ENCODE peak calls at places on chromosomes 7 and 10, in four cellular contexts. A is HL-60, Z is GM12878, E is K562. C is an unnamed sample.

GRCh38 chr7:138243430-138243829 is 167.2 kb downstream of the AKR1D1 start:
- DNase-seq in A (no peak), Z (no peak), E (peak; percentile 50), C (no peak)

GRCh38 chr10:130707389-130707979 is 571.3 kb downstream of the GLRX3 start:
- DNase-seq in Z (no peak), E (no peak), A (no peak), C (no peak)

GRCh38 chr7:38438938-38439337 is 165.5 kb upstream of the TARP start:
- DNase-seq in E (no peak), A (no peak), Z (no peak), C (no peak)

GRCh38 chr7:3695602-3696001 is 394.6 kb downstream of the SDK1 start:
- DNase-seq in A (no peak), Z (no peak), E (no peak), C (no peak)

GRCh38 chr7:2863461-2864066 is 19.5 kb upstream of the GNA12 start:
- DNase-seq in A (peak; percentile 93), E (peak; percentile 41), Z (peak; percentile 84), C (peak; percentile 66)

GRCh38 chr10:24691113-24691512 is 32.6 kb downstream of the ARHGAP21 start:
- DNase-seq in Z (no peak), A (no peak), E (no peak), C (no peak)

GRCh38 chr10:77850620-77851231 is 75.8 kb downstream of the DLG5 start:
- DNase-seq in A (no peak), Z (no peak), E (no peak), C (no peak)

GRCh38 chr10:24722676-24723385 is 856 bp downstream of the ARHGAP21 start:
- DNase-seq in E (peak; percentile 59), Z (no peak), A (no peak), C (peak; percentile 52)

GRCh38 chr10:3484306-3485187 is 300.5 kb downstream of the KLF6 start:
- DNase-seq in A (no peak), Z (peak; percentile 53), E (no peak), C (no peak)

GRCh38 chr7:28500143-28500542 is 87.8 kb downstream of the CREB5 start:
- DNase-seq in E (no peak), A (no peak), Z (no peak), C (no peak)

GRCh38 chr7:54932818-54933543 is 85.8 kb upstream of the EGFR start:
- DNase-seq in A (no peak), Z (no peak), E (no peak), C (no peak)

GRCh38 chr7:70837589-70837988 is 294.4 kb upstream of the GALNT17 start:
- DNase-seq in Z (no peak), A (no peak), E (no peak), C (no peak)

GRCh38 chr7:117008849-117009531 is 55.7 kb downstream of the ST7 start:
- DNase-seq in Z (no peak), A (peak; percentile 67), E (no peak), C (no peak)

GRCh38 chr7:109136893-109137292 is 567.2 kb downstream of the DNAJB9 start:
- DNase-seq in Z (no peak), E (no peak), A (no peak), C (no peak)

GRCh38 chr7:150971242-150972048 is 6.7 kb downstream of the KCNH2 start:
- DNase-seq in A (no peak), Z (no peak), E (peak; percentile 82), C (no peak)

GRCh38 chr7:26990268-26990667 is 105.5 kb downstream of the HOXA1 start:
- DNase-seq in Z (no peak), E (no peak), A (no peak), C (no peak)

GRCh38 chr10:129825221-129825620 is 138.9 kb downstream of the EBF3 start:
- DNase-seq in Z (no peak), A (no peak), E (no peak), C (no peak)

GRCh38 chr10:70441161-70441876 is at the start of gene NODAL:
- DNase-seq in E (no peak), A (no peak), Z (no peak), C (no peak)

GRCh38 chr7:117069379-117069778 is 116.1 kb downstream of the ST7 start:
- DNase-seq in A (no peak), Z (peak; percentile 35), E (no peak), C (no peak)

GRCh38 chr7:70267381-70267780 is 669.1 kb downstream of the AUTS2 start:
- DNase-seq in Z (no peak), E (no peak), A (no peak), C (no peak)

GRCh38 chr7:54778696-54779285 is 19.8 kb upstream of the SEC61G start:
- DNase-seq in A (no peak), Z (no peak), E (no peak), C (no peak)

GRCh38 chr7:141142058-141142457 is 68.2 kb downstream of the TMEM178B start:
- DNase-seq in E (no peak), A (no peak), Z (no peak), C (no peak)

GRCh38 chr7:42987648-42988214 is 55.6 kb downstream of the MRPL32 start:
- DNase-seq in E (no peak), A (no peak), Z (no peak), C (no peak)

GRCh38 chr7:4045450-4045849 is 636.6 kb upstream of the FOXK1 start:
- DNase-seq in A (no peak), Z (no peak), E (no peak), C (no peak)

GRCh38 chr10:23362879-23363787 is 18.5 kb upstream of the C10orf67 start:
- DNase-seq in E (no peak), A (no peak), Z (no peak), C (no peak)

GRCh38 chr10:89550509-89550908 is 15.1 kb upstream of the SLC16A12 start:
- DNase-seq in E (no peak), Z (no peak), A (no peak), C (no peak)

GRCh38 chr7:23244335-23244635 is 2.3 kb upstream of the GPNMB start:
- DNase-seq in Z (no peak), A (no peak), E (no peak), C (no peak)

GRCh38 chr7:135771961-135772638 is 23.5 kb upstream of the FAM180A start:
- DNase-seq in Z (no peak), A (peak; percentile 51), E (no peak), C (no peak)

DNA sequence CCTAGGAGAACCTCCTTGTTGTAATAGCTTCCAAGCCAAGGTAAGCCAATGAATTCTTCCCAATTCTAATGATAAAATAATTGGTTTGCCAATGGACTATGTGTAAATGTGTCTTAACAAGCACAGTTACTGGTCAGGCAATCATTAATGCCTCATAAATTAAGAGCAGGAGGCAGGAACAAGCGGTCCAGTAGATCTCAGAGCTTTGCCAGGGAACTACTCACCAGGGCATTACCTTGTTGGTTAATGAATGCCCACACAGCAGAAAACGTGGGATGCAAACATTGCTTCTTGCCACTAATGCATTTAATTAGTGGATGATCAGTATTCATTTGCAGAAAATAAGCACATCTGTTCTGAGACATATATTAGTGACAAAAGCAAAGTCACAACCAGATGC is 26.7 kb upstream of the ZNF800 start:
- DNase-seq in A (no peak), E (no peak), Z (no peak), C (no peak)
- TF ChIP-seq SPI1 in A (no peak), E (no peak), Z (no peak), C (no peak)

DNA sequence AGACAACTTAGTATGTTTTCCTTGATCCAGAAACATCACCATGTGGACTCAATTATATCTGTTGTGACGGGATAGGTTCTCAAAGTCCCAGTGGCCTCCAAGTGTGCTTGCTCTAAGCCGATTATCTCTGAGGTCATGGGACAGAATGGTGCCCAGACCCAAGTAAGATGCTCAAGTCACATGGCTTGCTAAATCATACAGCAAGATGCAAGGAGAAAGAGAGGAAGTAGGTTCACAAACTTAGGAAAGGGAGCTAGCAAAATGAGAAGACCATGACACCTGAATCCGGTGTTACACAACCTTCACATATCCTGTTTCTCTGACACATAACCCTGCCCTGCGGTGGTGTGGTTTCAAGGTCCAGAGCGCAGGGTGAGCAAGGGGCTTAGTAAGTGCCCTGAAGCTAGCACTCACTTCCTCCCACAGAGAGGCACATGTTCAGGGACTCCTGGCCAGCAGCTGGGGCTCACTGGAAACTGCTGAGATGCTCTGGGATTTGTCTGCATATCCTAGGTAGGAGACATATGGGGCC is 590.9 kb upstream of the ANKRD30A start:
- DNase-seq in E (no peak), A (peak; percentile 72), Z (no peak), C (peak; percentile 25)
- TF ChIP-seq SPI1 in E (no peak), A (peak; percentile 85), Z (peak; percentile 20), C (peak; percentile 83)

GRCh38 chr7:30145521-30145920 is 10.7 kb downstream of the MTURN start:
- DNase-seq in E (no peak), A (no peak), Z (no peak), C (no peak)

GRCh38 chr7:30141405-30142045 is 6.7 kb downstream of the MTURN start:
- DNase-seq in A (no peak), Z (no peak), E (no peak), C (no peak)

GRCh38 chr7:30142710-30143109 is 7.9 kb downstream of the MTURN start:
- DNase-seq in E (no peak), Z (no peak), A (no peak), C (no peak)

GRCh38 chr7:30144659-30145321 is 10.0 kb downstream of the MTURN start:
- DNase-seq in A (no peak), E (peak; percentile 49), Z (no peak), C (no peak)

DNA sequence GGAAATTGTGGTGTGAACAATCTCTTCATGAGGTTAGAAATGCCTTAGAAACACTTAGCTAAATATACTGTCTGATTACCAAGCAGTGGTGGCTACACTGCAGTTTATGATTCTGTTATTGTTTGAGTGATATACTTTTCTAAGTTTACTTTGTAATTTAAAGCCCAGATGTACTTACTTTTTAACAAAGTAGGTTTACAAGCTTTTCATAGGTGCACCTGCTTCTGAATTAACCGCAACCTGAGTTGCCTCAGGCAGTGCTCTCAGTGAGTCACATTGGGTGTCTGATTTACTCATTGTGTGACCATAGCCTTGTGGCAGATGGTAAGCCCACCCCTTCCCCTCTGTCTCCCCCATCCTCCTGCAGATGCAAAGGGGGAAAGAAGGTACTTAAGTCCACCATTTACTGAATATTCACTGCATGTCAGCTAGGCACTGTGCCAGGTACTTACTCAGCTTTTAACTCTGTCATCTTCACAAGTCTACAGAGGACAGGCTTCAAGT is 9.0 kb downstream of the MTURN start:
- DNase-seq in Z (no peak), E (no peak), A (no peak), C (no peak)
- TF ChIP-seq SPI1 in Z (no peak), E (no peak), A (no peak), C (no peak)

GRCh38 chr10:10490187-10490980 is 527.3 kb upstream of the CELF2 start:
- DNase-seq in A (no peak), E (no peak), Z (no peak), C (no peak)
- TF ChIP-seq SPI1 in A (no peak), E (no peak), Z (no peak), C (no peak)

DNA sequence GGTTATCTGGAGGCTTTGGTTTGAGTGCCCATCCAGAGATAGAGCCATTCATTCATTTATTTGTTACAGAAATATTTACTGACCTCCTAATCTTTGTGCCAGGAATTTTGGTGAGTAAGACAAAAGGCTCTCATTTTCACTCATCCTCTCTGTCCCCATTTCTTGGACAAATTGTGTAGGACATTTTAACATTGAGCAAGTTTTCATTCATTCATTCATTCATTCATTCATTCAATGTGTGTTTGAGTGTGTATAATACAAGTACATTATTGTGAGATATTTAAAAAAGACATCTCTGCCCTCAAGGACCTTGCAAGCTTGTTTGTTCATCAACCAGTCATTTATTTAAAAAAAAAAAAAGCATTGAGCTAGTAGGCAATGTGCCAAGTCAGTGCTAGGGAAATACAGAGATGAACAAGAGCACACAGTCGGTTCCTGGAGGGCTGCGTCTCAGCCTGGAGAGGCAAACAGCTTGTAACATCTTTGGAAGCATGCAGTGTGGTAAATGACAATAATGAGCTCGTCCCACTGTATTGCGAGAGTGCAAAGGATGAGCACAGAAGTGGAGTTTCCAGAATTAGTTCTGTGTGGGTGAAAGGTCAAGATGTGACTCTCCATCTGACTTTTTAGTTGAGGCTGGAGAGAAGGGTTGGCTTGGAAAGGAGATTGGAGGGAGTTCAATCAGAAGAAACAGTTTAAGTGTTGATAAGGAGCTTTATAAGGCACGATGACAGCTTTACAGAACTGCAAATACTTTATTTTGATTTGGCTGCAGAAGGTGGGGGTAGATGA is 50.5 kb upstream of the HBP1 start:
- DNase-seq in A (no peak), E (no peak), Z (no peak), C (no peak)
- TF ChIP-seq SPI1 in A (no peak), E (no peak), Z (no peak), C (no peak)